ENCODE peak calls at places on chromosomes 3 and 15, in ten cellular contexts. F, S, X, A, W, I, B, Q, Y and G are unnamed samples.

GRCh38 chr3:172181936-172182708 is 142.7 kb downstream of the FNDC3B start:
- DNase-seq in F (peak; percentile 41), W (no peak), A (no peak), S (no peak), I (no peak), X (no peak), Q (no peak), B (no peak), Y (no peak), G (no peak)

GRCh38 chr3:48215466-48215865 is 7.8 kb upstream of the CAMP start:
- DNase-seq in I (no peak), A (no peak), Y (no peak), X (no peak), F (no peak), Q (peak; percentile 51), B (no peak), W (no peak), S (no peak), G (no peak)

GRCh38 chr3:42651248-42652091 is 2.0 kb upstream of the ZBTB47 start:
- DNase-seq in S (no peak), A (no peak), W (no peak), F (peak; percentile 80), B (no peak), Q (no peak), Y (no peak), X (no peak), I (no peak), G (no peak)

GRCh38 chr15:96340611-96341464 is 10.3 kb downstream of the NR2F2 start:
- DNase-seq in B (no peak), Y (no peak), F (no peak), X (peak; percentile 45), W (peak; percentile 26), Q (no peak), S (peak; percentile 50), I (peak; percentile 52), A (peak; percentile 59), G (no peak)

GRCh38 chr3:120566243-120566980 is 29.7 kb upstream of the NDUFB4 start:
- DNase-seq in Y (no peak), A (no peak), W (no peak), B (no peak), F (no peak), I (no peak), X (no peak), S (no peak), Q (no peak), G (no peak)

GRCh38 chr15:42332331-42332730 is 27.0 kb upstream of the CAPN3 start:
- DNase-seq in A (no peak), Y (no peak), X (no peak), B (no peak), S (no peak), I (no peak), Q (no peak), W (no peak), F (no peak), G (no peak)

GRCh38 chr15:63088532-63089245 is 33.0 kb upstream of the LACTB start:
- DNase-seq in W (no peak), X (no peak), B (no peak), S (no peak), F (no peak), A (no peak), Y (no peak), Q (no peak), I (no peak), G (no peak)

GRCh38 chr3:24387000-24387399 is 107.7 kb downstream of the THRB start:
- DNase-seq in Q (no peak), A (no peak), I (no peak), S (no peak), F (peak; percentile 4), X (no peak), Y (no peak), B (no peak), W (no peak), G (no peak)